ENCODE peak calls at places on chromosomes 6 and 20, in four cellular contexts. F, M, H and Y are unnamed samples. For H3K4me1, the result is how much of the 10 kb centered on the place peaks cover.

GRCh38 chr20:19832875-19833274 is 74.8 kb downstream of the RIN2 start:
- DNase-seq in M (no peak), H (no peak), F (no peak), Y (no peak)

GRCh38 chr6:148335582-148335981 is 7.1 kb upstream of the SASH1 start:
- DNase-seq in F (no peak), H (no peak), M (no peak), Y (no peak)

GRCh38 chr6:127506894-127507293 is 12.2 kb downstream of the MTCL3 start:
- DNase-seq in H (no peak), M (no peak), F (no peak), Y (no peak)

GRCh38 chr6:132231121-132231520 is 170.2 kb downstream of the MOXD1 start:
- DNase-seq in M (no peak), H (peak), F (no peak), Y (no peak)

GRCh38 chr6:22322103-22322882 is 25.5 kb upstream of the PRL start:
- DNase-seq in H (no peak), M (no peak), F (no peak), Y (no peak)

GRCh38 chr20:50392138-50392866 is 117.9 kb upstream of the PTPN1 start:
- DNase-seq in M (no peak), H (no peak), F (no peak), Y (no peak)

GRCh38 chr6:168865-169455 is 123.3 kb upstream of the DUSP22 start:
- DNase-seq in F (no peak), H (peak), M (no peak), Y (no peak)

GRCh38 chr6:13917141-13917540 is 7.6 kb upstream of the RNF182 start:
- DNase-seq in H (no peak), F (no peak), M (no peak), Y (no peak)

GRCh38 chr6:71468841-71469750 is 180.5 kb downstream of the OGFRL1 start:
- DNase-seq in M (peak), F (peak), H (no peak), Y (no peak)

GRCh38 chr6:152117156-152118129 is 310.0 kb downstream of the ESR1 start:
- DNase-seq in M (no peak), H (no peak), F (no peak), Y (no peak)

GRCh38 chr20:37651932-37652331 is 41.9 kb upstream of the CTNNBL1 start:
- DNase-seq in M (no peak), F (peak), H (peak), Y (peak)

GRCh38 chr20:43516251-43516824 is 8.8 kb downstream of the L3MBTL1 start:
- DNase-seq in H (no peak), F (no peak), M (no peak), Y (no peak)

GRCh38 chr6:89792881-89793280 is 26.7 kb downstream of the MDN1 start:
- DNase-seq in F (no peak), M (no peak), H (peak), Y (peak)

GRCh38 chr6:33583591-33584155 is 3.6 kb upstream of the BAK1 start:
- DNase-seq in H (peak), M (no peak), F (no peak), Y (peak)

GRCh38 chr6:35564733-35565132 is 52.0 kb upstream of the TULP1 start:
- DNase-seq in M (no peak), F (no peak), H (no peak), Y (no peak)

GRCh38 chr6:160457843-160458242 is 109.7 kb downstream of the SLC22A3 start:
- DNase-seq in M (no peak), H (no peak), F (no peak), Y (no peak)

GRCh38 chr6:159692303-159693127 is 526 bp downstream of the SOD2 start:
- DNase-seq in H (peak), F (peak), M (peak), Y (peak)

GRCh38 chr6:36207155-36207554 is 10.6 kb downstream of the BRPF3 start:
- DNase-seq in M (no peak), H (no peak), F (no peak), Y (no peak)

GRCh38 chr6:52538921-52539354 is 37.9 kb downstream of the TRAM2 start:
- DNase-seq in M (no peak), H (no peak), F (no peak), Y (no peak)
- H3K4me1 ChIP-seq in M (under half), H (under half), F (half or more), Y (under half)

GRCh38 chr6:37435816-37436215 is 2.8 kb downstream of the CMTR1 start:
- DNase-seq in F (no peak), H (no peak), M (no peak), Y (no peak)
- TF ChIP-seq CTCF in F (no peak), H (no peak), M (no peak), Y (peak)

DNA sequence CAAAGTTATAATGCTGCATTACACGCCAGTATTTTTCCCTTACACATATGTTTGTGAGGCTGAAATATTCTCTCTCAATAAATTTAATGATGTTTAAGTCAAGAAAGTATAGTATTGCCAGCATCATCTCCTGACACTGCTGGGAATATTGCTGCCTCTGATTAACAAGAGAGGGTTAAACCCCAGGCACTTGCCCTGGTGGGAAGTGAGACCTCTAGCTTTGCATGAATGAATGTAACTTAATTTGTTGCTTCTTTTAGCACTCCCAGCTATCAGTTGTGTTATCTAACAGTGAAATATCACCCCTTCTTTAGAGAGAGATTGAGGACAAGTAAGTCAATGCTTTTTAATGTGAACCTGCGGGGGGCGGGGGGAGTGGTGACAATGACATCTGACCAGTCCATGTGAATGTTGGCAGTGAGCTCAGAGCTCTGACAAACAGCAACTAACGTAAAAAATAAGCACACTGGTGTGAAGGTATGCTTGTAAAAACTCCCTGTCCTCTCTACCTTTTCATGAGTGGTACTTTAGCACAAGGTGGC is 9.8 kb downstream of the FOXA2 start:
- DNase-seq in H (no peak), F (no peak), M (no peak), Y (peak)
- H3K4me1 ChIP-seq in H (half or more), F (under half), M (under half), Y (under half)

GRCh38 chr6:5029609-5030008 is 25.8 kb upstream of the RPP40 start:
- DNase-seq in H (no peak), F (no peak), M (no peak), Y (no peak)

GRCh38 chr6:5028301-5028700 is 24.5 kb upstream of the RPP40 start:
- DNase-seq in M (no peak), F (no peak), H (no peak), Y (no peak)

GRCh38 chr6:5028921-5029320 is 25.1 kb upstream of the RPP40 start:
- DNase-seq in H (no peak), M (no peak), F (no peak), Y (no peak)

GRCh38 chr6:5023923-5024322 is 20.1 kb upstream of the RPP40 start:
- DNase-seq in F (no peak), H (no peak), M (no peak), Y (no peak)

GRCh38 chr6:5025911-5026819 is 22.3 kb upstream of the RPP40 start:
- DNase-seq in H (peak), M (peak), F (peak), Y (peak)
- TF ChIP-seq CTCF in H (no peak), M (no peak), F (peak), Y (peak)

GRCh38 chr20:32527052-32527446 is 58.1 kb downstream of the NOL4L start:
- DNase-seq in F (no peak), M (no peak), H (no peak), Y (no peak)

GRCh38 chr20:32527447-32528055 is 57.6 kb downstream of the NOL4L start:
- DNase-seq in F (no peak), M (no peak), H (no peak), Y (peak)

GRCh38 chr20:32526125-32526524 is 59.0 kb downstream of the NOL4L start:
- DNase-seq in H (no peak), M (no peak), F (no peak), Y (no peak)

GRCh38 chr20:32524871-32525501 is 60.1 kb downstream of the NOL4L start:
- DNase-seq in M (peak), H (no peak), F (peak), Y (peak)

GRCh38 chr20:32526561-32526960 is 58.6 kb downstream of the NOL4L start:
- DNase-seq in F (no peak), H (no peak), M (no peak), Y (no peak)
- H3K4me1 ChIP-seq in F (under half), H (under half), M (under half), Y (under half)

GRCh38 chr6:106084106-106084963 is 1.8 kb upstream of the PRDM1 start:
- DNase-seq in H (peak), F (no peak), M (no peak), Y (peak)
- TF ChIP-seq CTCF in H (peak), F (peak), M (no peak), Y (peak)

DNA sequence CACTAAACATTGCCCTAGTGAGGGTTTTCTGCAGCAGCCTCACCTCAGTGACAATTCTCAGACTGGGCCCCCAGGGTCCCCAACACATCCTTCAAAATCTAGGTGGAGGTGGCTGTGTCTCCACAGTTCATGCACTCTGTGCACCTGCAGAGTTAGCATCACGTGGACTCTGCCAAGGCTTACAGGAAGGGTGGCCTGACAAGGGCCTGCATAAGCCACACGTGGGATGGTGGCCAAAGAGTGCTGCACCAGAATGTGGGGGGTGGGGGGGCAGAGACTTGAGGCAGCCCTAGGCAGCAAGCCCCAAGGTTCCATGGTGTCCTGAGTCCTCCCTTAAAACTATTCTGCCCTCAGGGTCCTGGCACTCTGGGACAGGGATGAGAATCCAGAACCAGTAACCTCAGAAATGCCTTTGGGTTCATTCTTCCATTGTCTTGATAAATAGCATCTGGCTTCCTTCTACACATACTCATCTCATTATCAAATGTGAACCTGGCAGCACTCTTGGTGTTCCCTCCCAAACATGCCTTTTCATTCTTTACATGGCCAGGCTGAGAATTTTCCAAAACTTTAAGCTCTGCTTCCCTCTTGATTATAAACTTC is 1.6 kb upstream of the SERPINB1 start:
- DNase-seq in F (no peak), H (no peak), M (peak), Y (no peak)
- H3K4me1 ChIP-seq in F (under half), H (under half), M (under half), Y (under half)

GRCh38 chr6:3035397-3035796 is 32.9 kb upstream of the RIPK1 start:
- DNase-seq in F (no peak), M (no peak), H (no peak), Y (no peak)

GRCh38 chr6:3026811-3027626 is 27.3 kb downstream of the NQO2 start:
- DNase-seq in H (no peak), M (no peak), F (no peak), Y (no peak)

GRCh38 chr6:3033652-3034051 is 34.0 kb downstream of the NQO2 start:
- DNase-seq in H (no peak), M (no peak), F (no peak), Y (no peak)

GRCh38 chr6:3032986-3033385 is 33.3 kb downstream of the NQO2 start:
- DNase-seq in F (no peak), M (no peak), H (no peak), Y (no peak)

DNA sequence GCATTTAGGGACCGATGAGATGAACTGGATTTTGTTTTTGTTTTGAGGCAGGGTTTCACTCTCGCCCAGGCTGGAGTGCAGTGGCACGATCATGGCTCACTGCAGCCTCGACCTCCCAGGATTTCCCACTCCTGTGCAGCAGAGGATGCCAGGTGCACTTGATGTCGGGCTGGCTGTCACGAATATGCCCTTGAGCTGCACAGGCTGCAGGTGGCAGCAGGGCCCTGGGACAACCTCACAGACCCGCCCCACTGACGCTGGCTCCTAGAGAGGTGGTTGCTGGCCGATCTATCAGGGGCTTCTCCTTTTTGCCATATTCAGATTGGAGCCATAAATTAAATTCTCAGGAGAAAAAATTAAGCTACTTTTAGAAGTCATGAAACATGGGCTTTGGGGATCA is 32.2 kb downstream of the NQO2 start:
- DNase-seq in F (no peak), M (no peak), H (no peak), Y (no peak)
- TF ChIP-seq CTCF in F (no peak), M (no peak), H (no peak), Y (peak)

GRCh38 chr6:168181316-168181715 is 102.3 kb upstream of the FRMD1 start:
- DNase-seq in M (peak), F (no peak), H (no peak), Y (no peak)

GRCh38 chr6:168179702-168180382 is 100.8 kb upstream of the FRMD1 start:
- DNase-seq in M (no peak), F (no peak), H (no peak), Y (peak)

GRCh38 chr6:168181776-168182765 is 103.1 kb upstream of the FRMD1 start:
- DNase-seq in M (no peak), F (peak), H (no peak), Y (peak)

GRCh38 chr6:168179133-168179532 is 100.1 kb upstream of the FRMD1 start:
- DNase-seq in H (peak), F (peak), M (no peak), Y (peak)

DNA sequence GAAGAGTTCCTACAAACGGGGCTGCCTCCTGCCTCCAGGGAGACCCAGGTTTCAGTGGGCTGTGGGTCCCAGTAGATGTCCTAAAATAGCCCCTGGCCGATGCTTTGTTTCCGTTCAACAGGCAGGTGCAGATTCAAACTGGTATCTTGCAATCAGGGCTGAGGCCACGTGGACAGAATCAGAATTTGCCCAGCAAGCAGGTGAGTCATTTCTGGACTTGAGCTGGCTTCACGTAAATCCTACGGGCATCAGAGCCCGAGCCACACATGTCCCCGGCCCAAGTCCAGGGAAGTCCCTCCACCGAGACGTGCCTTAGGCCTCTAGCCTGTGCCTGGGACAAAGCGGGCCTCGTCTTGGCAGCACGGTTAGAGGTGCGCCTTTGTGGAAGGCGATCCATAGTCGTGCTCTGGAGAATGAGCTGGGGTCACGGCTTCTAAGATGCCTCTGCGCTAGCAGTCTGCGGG is 101.6 kb upstream of the FRMD1 start:
- DNase-seq in H (peak), F (no peak), M (peak), Y (peak)
- H3K4me1 ChIP-seq in H (under half), F (under half), M (under half), Y (under half)